ENCODE peak calls at places on chromosomes 12 and 14, in eight cellular contexts. A, S, R, H, U, P, E and Q are unnamed samples.

GRCh38 chr12:129106772-129107171 is 253.5 kb downstream of the GLT1D1 start:
- DNase-seq in E (no peak), S (no peak), H (no peak), A (no peak), U (no peak), P (no peak), R (no peak), Q (no peak)

GRCh38 chr12:5259523-5259922 is 172.4 kb upstream of the NTF3 start:
- DNase-seq in S (no peak), U (no peak), H (peak; percentile 49), E (peak; percentile 28), P (no peak), A (no peak), R (no peak), Q (no peak)

GRCh38 chr14:74710477-74710876 is 2.4 kb downstream of the AREL1 start:
- DNase-seq in U (peak; percentile 30), P (no peak), S (no peak), R (no peak), H (no peak), A (no peak), E (no peak), Q (no peak)

GRCh38 chr12:121718653-121719239 is 6.2 kb downstream of the TMEM120B start:
- DNase-seq in H (no peak), S (no peak), R (peak; percentile 37), P (no peak), A (no peak), U (no peak), E (no peak), Q (no peak)

GRCh38 chr12:27280412-27280811 is 36.3 kb downstream of the STK38L start:
- DNase-seq in P (no peak), H (no peak), E (no peak), A (no peak), R (no peak), S (no peak), U (no peak), Q (no peak)

GRCh38 chr12:6065872-6066217 is 58.6 kb downstream of the VWF start:
- DNase-seq in R (no peak), S (no peak), P (no peak), H (no peak), U (no peak), E (no peak), A (no peak), Q (no peak)

GRCh38 chr12:55996201-55996714 is 818 bp upstream of the SUOX start:
- DNase-seq in H (peak; percentile 62), E (no peak), S (peak; percentile 78), A (peak; percentile 75), R (peak; percentile 78), P (peak; percentile 67), U (peak; percentile 60), Q (no peak)

GRCh38 chr14:61812347-61813100 is 50.3 kb downstream of the SNAPC1 start:
- DNase-seq in E (no peak), S (peak; percentile 10), U (no peak), A (no peak), H (no peak), R (peak; percentile 27), P (no peak), Q (no peak)

GRCh38 chr12:53425515-53426150 is 2.0 kb downstream of the AMHR2 start:
- DNase-seq in H (no peak), S (no peak), P (no peak), E (no peak), A (no peak), R (no peak), U (peak; percentile 17), Q (no peak)

GRCh38 chr14:71666579-71667145 is 265.6 kb upstream of the RGS6 start:
- DNase-seq in P (no peak), E (no peak), R (no peak), A (no peak), S (no peak), U (no peak), H (no peak), Q (no peak)

GRCh38 chr12:112121780-112122565 is 3.4 kb upstream of the TRAFD1 start:
- DNase-seq in A (peak; percentile 85), S (peak; percentile 76), U (no peak), H (peak; percentile 88), E (peak; percentile 53), P (peak; percentile 77), R (no peak), Q (no peak)

GRCh38 chr14:65304239-65304638 is 108.3 kb upstream of the FUT8 start:
- DNase-seq in S (no peak), H (no peak), P (no peak), U (no peak), R (no peak), A (no peak), E (no peak), Q (no peak)

GRCh38 chr12:109277899-109278762 is 31.0 kb downstream of the FOXN4 start:
- DNase-seq in E (peak; percentile 10), R (no peak), A (no peak), S (peak; percentile 22), H (peak; percentile 12), U (no peak), P (no peak), Q (no peak)

GRCh38 chr12:109275173-109275572 is 33.9 kb downstream of the FOXN4 start:
- DNase-seq in S (no peak), P (no peak), A (no peak), E (no peak), R (no peak), H (no peak), U (no peak), Q (no peak)

GRCh38 chr12:109274381-109274780 is 34.7 kb downstream of the FOXN4 start:
- DNase-seq in S (no peak), P (no peak), H (no peak), U (no peak), R (no peak), A (no peak), E (no peak), Q (no peak)

GRCh38 chr12:109277255-109277898 is 31.7 kb downstream of the FOXN4 start:
- DNase-seq in U (no peak), S (no peak), E (no peak), R (no peak), H (no peak), P (no peak), A (no peak), Q (no peak)

GRCh38 chr12:109276160-109276559 is 32.9 kb downstream of the FOXN4 start:
- DNase-seq in R (no peak), H (no peak), U (no peak), A (no peak), P (no peak), S (no peak), E (no peak), Q (no peak)
- TF ChIP-seq CTCF in R (no peak), H (no peak), U (no peak), A (no peak), P (no peak), S (no peak), E (no peak), Q (no peak)

GRCh38 chr12:49279706-49280159 is 14.9 kb downstream of the TUBA1C start:
- DNase-seq in U (no peak), S (no peak), E (no peak), P (peak; percentile 46), H (no peak), R (no peak), A (no peak), Q (no peak)

GRCh38 chr12:49287876-49288275 is 7.1 kb upstream of the PRPH start:
- DNase-seq in A (no peak), U (no peak), E (no peak), R (no peak), S (no peak), P (no peak), H (no peak), Q (no peak)

GRCh38 chr12:49284672-49285071 is 10.3 kb upstream of the PRPH start:
- DNase-seq in A (no peak), R (no peak), U (no peak), S (no peak), H (no peak), P (no peak), E (no peak), Q (no peak)

GRCh38 chr12:49282302-49282701 is 12.6 kb upstream of the PRPH start:
- DNase-seq in H (no peak), P (no peak), R (no peak), A (no peak), U (no peak), E (no peak), S (no peak), Q (no peak)

GRCh38 chr12:49283541-49284429 is 11.2 kb upstream of the PRPH start:
- DNase-seq in S (no peak), P (no peak), H (no peak), U (no peak), A (no peak), E (no peak), R (no peak), Q (no peak)
- TF ChIP-seq CTCF in S (no peak), P (no peak), H (peak; percentile 7), U (peak; percentile 67), A (no peak), E (no peak), R (no peak), Q (no peak)

DNA sequence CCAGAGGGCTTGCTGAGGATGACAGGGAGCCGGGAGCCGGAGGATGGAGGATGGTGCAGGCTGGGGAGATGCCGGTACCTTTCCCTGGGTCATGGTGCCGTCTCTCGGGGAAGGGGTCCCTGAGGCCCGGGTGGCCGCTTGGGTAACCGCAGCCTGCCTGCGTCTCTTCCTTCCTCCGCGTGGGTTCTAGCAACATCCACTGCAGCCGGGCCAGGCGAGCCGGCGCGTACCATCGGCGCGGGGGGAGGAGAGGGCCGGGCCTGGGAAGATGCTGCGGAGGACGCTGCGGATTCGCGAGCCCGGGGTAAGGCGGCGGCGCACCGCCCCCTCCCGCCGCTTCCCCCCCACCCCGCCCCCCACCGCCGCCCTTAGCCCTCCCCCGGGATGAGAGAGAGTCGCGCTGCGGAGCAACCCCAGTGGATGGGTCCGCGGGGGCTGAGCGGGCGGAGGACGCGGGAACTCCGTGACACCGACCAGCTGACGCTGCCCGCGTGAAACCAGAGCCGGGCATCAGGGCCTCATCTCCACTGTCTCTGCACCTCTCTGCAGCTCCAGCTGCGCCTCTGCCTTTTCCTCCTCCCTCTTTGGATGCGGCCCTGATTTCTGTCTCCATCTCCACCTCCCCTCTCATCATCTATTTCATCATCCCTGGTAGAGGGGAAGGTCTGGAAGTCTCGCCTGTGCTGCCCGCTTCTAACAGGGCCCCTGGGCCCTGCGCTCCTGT is at the start of gene FAIM2:
- DNase-seq in S (peak; percentile 42), P (no peak), U (no peak), A (no peak), E (peak; percentile 40), R (peak; percentile 62), H (peak; percentile 82), Q (no peak)
- TF ChIP-seq CTCF in S (no peak), P (no peak), U (no peak), A (no peak), E (no peak), R (no peak), H (no peak), Q (no peak)

DNA sequence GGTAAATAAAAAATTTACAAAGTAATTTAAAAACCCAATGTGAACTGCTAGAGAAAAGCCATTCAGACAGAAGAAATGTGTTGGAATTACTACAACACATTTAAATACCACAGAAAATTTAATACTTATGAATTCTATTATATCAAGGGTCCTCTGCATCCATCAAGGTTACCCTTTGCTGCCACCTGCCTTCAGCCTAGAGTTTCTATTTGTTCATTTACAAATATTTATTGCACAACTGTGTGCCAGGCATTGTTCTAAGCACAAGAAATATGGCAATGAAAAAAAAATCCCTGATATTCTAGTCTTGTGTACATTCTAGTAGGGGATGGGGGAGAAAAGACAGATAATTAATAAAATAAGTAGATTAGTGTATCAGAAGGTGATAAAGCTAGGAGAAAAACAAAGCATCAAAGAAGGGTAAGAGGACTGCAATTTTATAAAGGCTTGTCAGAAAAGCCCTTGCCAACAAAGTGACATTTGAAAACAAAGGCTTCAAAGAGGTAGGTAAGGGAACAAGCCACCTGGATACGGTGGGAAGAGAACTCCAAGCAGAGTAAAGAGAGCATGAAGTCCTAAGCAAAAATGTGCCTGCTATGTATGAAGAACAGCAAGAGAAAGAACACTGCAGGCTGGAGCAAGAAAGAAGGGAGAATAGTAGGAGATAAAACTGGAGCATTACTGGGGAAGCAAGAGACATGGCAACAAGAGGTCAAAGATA is 59.1 kb upstream of the SLC6A13 start:
- DNase-seq in P (no peak), U (no peak), E (no peak), H (no peak), R (peak; percentile 12), S (peak; percentile 37), A (peak; percentile 33), Q (no peak)
- TF ChIP-seq CTCF in P (no peak), U (no peak), E (no peak), H (no peak), R (no peak), S (peak; percentile 25), A (peak; percentile 39), Q (peak; percentile 28)